ENCODE peak calls at places on chromosomes 16 and 17, in five cellular contexts. M is Peyer's patch, X is tibial nerve, F is tibial artery, T is kidney. N is an unnamed sample. For H3K4me1, the result is how much of the 10 kb centered on the place peaks cover.

GRCh38 chr16:5054876-5055865 is 10.6 kb downstream of the C16orf89 start:
- DNase-seq in T (no peak), F (no peak), M (no peak), X (no peak), N (no peak)

GRCh38 chr16:85716016-85716679 is 27.4 kb upstream of the GINS2 start:
- DNase-seq in M (no peak), T (no peak), F (no peak), X (no peak), N (no peak)

GRCh38 chr16:55622930-55623561 is 32.7 kb upstream of the SLC6A2 start:
- DNase-seq in M (no peak), F (no peak), T (no peak), X (no peak), N (no peak)

GRCh38 chr17:29048440-29049360 is 5.8 kb downstream of the PIPOX start:
- DNase-seq in X (no peak), M (no peak), T (no peak), F (no peak), N (no peak)

GRCh38 chr16:1403036-1403435 is 11.5 kb downstream of the UNKL start:
- DNase-seq in F (no peak), X (no peak), M (no peak), T (no peak), N (no peak)

GRCh38 chr16:83699817-83700216 is 108.0 kb upstream of the HSBP1 start:
- DNase-seq in X (no peak), F (no peak), T (no peak), M (no peak), N (no peak)

GRCh38 chr16:17313085-17313611 is 157.6 kb downstream of the XYLT1 start:
- DNase-seq in X (peak), M (no peak), T (peak), F (peak), N (peak)

GRCh38 chr16:65728172-65728571 is 606.3 kb upstream of the CDH11 start:
- DNase-seq in M (no peak), F (no peak), X (no peak), T (no peak), N (no peak)

GRCh38 chr16:89828870-89829629 is 775 bp downstream of the SPIRE2 start:
- DNase-seq in X (no peak), T (peak), M (no peak), F (no peak), N (no peak)

GRCh38 chr17:8079291-8080207 is 8.0 kb downstream of the ALOX12B start:
- DNase-seq in T (peak), M (peak), F (peak), X (peak), N (peak)

GRCh38 chr17:4516740-4517139 is 18.1 kb downstream of the SPNS2 start:
- DNase-seq in T (no peak), M (no peak), X (no peak), F (no peak), N (no peak)

GRCh38 chr16:5738586-5738985 is 641.0 kb upstream of the EEF2KMT start:
- DNase-seq in T (no peak), F (no peak), M (no peak), X (no peak), N (no peak)

GRCh38 chr17:44842748-44843147 is 4.9 kb upstream of the HIGD1B start:
- DNase-seq in F (no peak), X (no peak), M (no peak), T (no peak), N (peak)

GRCh38 chr17:76146053-76146875 is 5.2 kb upstream of the FOXJ1 start:
- DNase-seq in T (no peak), F (no peak), X (peak), M (no peak), N (peak)

GRCh38 chr17:8869416-8869815 is 1.9 kb upstream of the PIK3R6 start:
- DNase-seq in T (no peak), F (no peak), X (no peak), M (no peak), N (no peak)

GRCh38 chr16:6209355-6209930 is 1111.8 kb upstream of the EEF2KMT start:
- DNase-seq in F (no peak), M (no peak), T (no peak), X (no peak), N (no peak)

GRCh38 chr16:14338969-14339368 is 267.9 kb downstream of the MRTFB start:
- DNase-seq in M (no peak), F (no peak), T (no peak), X (no peak), N (no peak)

GRCh38 chr16:3486506-3487215 is 8.6 kb downstream of the C16orf90 start:
- DNase-seq in T (peak), F (no peak), X (no peak), M (no peak), N (peak)

GRCh38 chr17:44978807-44979206 is 10.7 kb upstream of the C1QL1 start:
- DNase-seq in T (no peak), F (no peak), X (no peak), M (no peak), N (no peak)

GRCh38 chr17:21354796-21355385 is 21.3 kb upstream of the KCNJ12 start:
- DNase-seq in M (no peak), T (peak), X (no peak), F (no peak), N (peak)

GRCh38 chr17:78412403-78412802 is 34.0 kb downstream of the PGS1 start:
- DNase-seq in F (no peak), M (no peak), T (peak), X (no peak), N (no peak)

GRCh38 chr16:11032922-11033291 is 88.5 kb downstream of the CLEC16A start:
- DNase-seq in M (no peak), F (peak), T (no peak), X (peak), N (no peak)

GRCh38 chr17:61594294-61594825 is 3.3 kb upstream of the NACA2 start:
- DNase-seq in F (no peak), T (no peak), X (no peak), M (no peak), N (no peak)

GRCh38 chr16:72935896-72936295 is 112.0 kb downstream of the ZFHX3 start:
- DNase-seq in M (no peak), F (peak), X (peak), T (peak), N (no peak)

GRCh38 chr16:84652565-84652964 is 4.3 kb downstream of the KLHL36 start:
- DNase-seq in F (no peak), T (peak), X (no peak), M (no peak), N (no peak)

GRCh38 chr17:41676058-41676419 is 12.6 kb upstream of the EIF1 start:
- DNase-seq in F (no peak), T (no peak), X (no peak), M (no peak), N (no peak)
- H3K4me3 ChIP-seq in F (no peak), T (no peak), X (no peak), M (no peak), N (no peak)

GRCh38 chr16:61413026-61413425 is 623.2 kb downstream of the CDH8 start:
- DNase-seq in F (no peak), X (no peak), T (no peak), M (no peak), N (no peak)
- H3K27ac ChIP-seq in F (no peak), X (no peak), T (no peak), M (no peak), N (no peak)

GRCh38 chr17:73028311-73028755 is 64.2 kb downstream of the SLC39A11 start:
- DNase-seq in M (no peak), T (no peak), F (no peak), X (no peak), N (no peak)

GRCh38 chr17:73023759-73024158 is 68.7 kb downstream of the SLC39A11 start:
- DNase-seq in X (no peak), F (no peak), T (no peak), M (no peak), N (no peak)

GRCh38 chr17:73027130-73027741 is 65.3 kb downstream of the SLC39A11 start:
- DNase-seq in T (no peak), M (no peak), F (no peak), X (no peak), N (no peak)

GRCh38 chr17:73021771-73022170 is 70.7 kb downstream of the SLC39A11 start:
- DNase-seq in T (no peak), F (no peak), X (no peak), M (no peak), N (no peak)

GRCh38 chr17:73025041-73025440 is 67.4 kb downstream of the SLC39A11 start:
- DNase-seq in T (no peak), X (no peak), M (no peak), F (no peak), N (no peak)
- H3K4me1 ChIP-seq in T (under half), X (under half), M (under half), F (under half), N (under half)

GRCh38 chr17:30788918-30789317 is 35.6 kb downstream of the CRLF3 start:
- DNase-seq in F (no peak), M (no peak), X (no peak), T (no peak), N (no peak)
- H3K4me3 ChIP-seq in F (no peak), M (no peak), X (no peak), T (no peak), N (no peak)

GRCh38 chr17:42843358-42843934 is 934 bp upstream of the AOC2 start:
- DNase-seq in F (peak), M (no peak), T (no peak), X (no peak), N (no peak)

GRCh38 chr17:42844761-42845555 is 578 bp downstream of the AOC2 start:
- DNase-seq in T (no peak), M (no peak), X (no peak), F (no peak), N (no peak)

GRCh38 chr17:42844271-42844670 is at the start of gene AOC2:
- DNase-seq in F (no peak), T (no peak), M (no peak), X (no peak), N (no peak)

GRCh38 chr17:42845556-42845917 is 1.2 kb downstream of the AOC2 start:
- DNase-seq in F (no peak), T (no peak), X (no peak), M (no peak), N (no peak)

GRCh38 chr17:42842286-42842685 is 2.1 kb upstream of the AOC2 start:
- DNase-seq in X (no peak), M (no peak), T (no peak), F (no peak), N (no peak)
- H3K27ac ChIP-seq in X (no peak), M (no peak), T (no peak), F (no peak), N (no peak)

GRCh38 chr16:87371261-87371866 is 12.2 kb downstream of the FBXO31 start:
- DNase-seq in X (no peak), M (no peak), T (no peak), F (no peak), N (no peak)
- H3K4me1 ChIP-seq in X (half or more), M (half or more), T (under half), F (under half), N (under half)

N was measured in aorta.